ENCODE peak calls at places on chromosomes 11 and 22, in five cellular contexts. U is thyroid gland, I is Peyer's patch, L is HCT116, M is NB4. E is an unnamed sample.

GRCh38 chr22:22992474-22992873 is 77.8 kb upstream of the GNAZ start:
- DNase-seq in U (no peak), I (no peak), L (no peak), M (no peak), E (no peak)

GRCh38 chr11:5624489-5625278 is at the start of gene TRIM34:
- DNase-seq in U (peak), I (peak), L (no peak), M (peak), E (peak)

GRCh38 chr22:39545310-39546063 is 12.9 kb upstream of the RPS19BP1 start:
- DNase-seq in U (peak), I (no peak), L (no peak), M (peak), E (no peak)

GRCh38 chr11:58058276-58059010 is 27.7 kb downstream of the OR6Q1 start:
- DNase-seq in U (no peak), I (no peak), L (no peak), M (no peak), E (no peak)

GRCh38 chr22:29082826-29083545 is 10.2 kb downstream of the KREMEN1 start:
- DNase-seq in U (peak), I (no peak), L (no peak), M (no peak), E (no peak)

GRCh38 chr11:131109256-131109655 is 193.0 kb upstream of the SNX19 start:
- DNase-seq in U (no peak), I (no peak), L (no peak), M (no peak), E (no peak)

GRCh38 chr11:96827164-96827563 is 437.4 kb downstream of the JRKL start:
- DNase-seq in U (no peak), I (no peak), L (no peak), M (no peak), E (no peak)

GRCh38 chr11:71139516-71140205 is 112.7 kb downstream of the SHANK2 start:
- DNase-seq in U (peak), I (no peak), L (no peak), M (no peak), E (no peak)

GRCh38 chr11:122863704-122864326 is 18.7 kb upstream of the JHY start:
- DNase-seq in U (peak), I (peak), L (peak), M (peak), E (no peak)

GRCh38 chr11:130403301-130403804 is 25.1 kb downstream of the ADAMTS8 start:
- DNase-seq in U (no peak), I (no peak), L (no peak), M (no peak), E (peak)

GRCh38 chr11:43576834-43577521 is 103.6 kb upstream of the HSD17B12 start:
- DNase-seq in U (peak), I (no peak), L (peak), M (peak), E (no peak)

GRCh38 chr11:47967577-47968230 is 12.7 kb upstream of the PTPRJ start:
- DNase-seq in U (peak), I (no peak), L (no peak), M (no peak), E (no peak)

GRCh38 chr11:66861051-66861773 is 4.3 kb downstream of the LRFN4 start:
- DNase-seq in U (no peak), I (no peak), L (no peak), M (no peak), E (no peak)

GRCh38 chr22:33116846-33117547 is 58.8 kb upstream of the SYN3 start:
- DNase-seq in U (no peak), I (no peak), L (no peak), M (peak), E (no peak)

GRCh38 chr22:25750569-25751173 is 8.7 kb downstream of the MYO18B start:
- DNase-seq in U (no peak), I (no peak), L (no peak), M (no peak), E (no peak)

GRCh38 chr22:29689872-29690213 is 30.0 kb upstream of the CABP7 start:
- DNase-seq in U (peak), I (peak), L (no peak), M (peak), E (no peak)

GRCh38 chr22:27919943-27920755 is 1.1 kb upstream of the PITPNB start:
- DNase-seq in U (peak), I (no peak), L (no peak), M (no peak), E (no peak)

GRCh38 chr22:47398491-47398890 is 636.0 kb downstream of the TBC1D22A start:
- DNase-seq in U (no peak), I (no peak), L (no peak), M (no peak), E (no peak)

GRCh38 chr11:6992026-6992425 is 28.1 kb downstream of the ZNF214 start:
- DNase-seq in U (no peak), I (no peak), L (no peak), M (no peak), E (no peak)

GRCh38 chr22:18070556-18071306 is 7.1 kb upstream of the PEX26 start:
- DNase-seq in U (no peak), I (no peak), L (no peak), M (no peak), E (no peak)

GRCh38 chr22:28855355-28856094 is 27.8 kb upstream of the ZNRF3 start:
- DNase-seq in U (peak), I (no peak), L (peak), M (peak), E (peak)

GRCh38 chr22:42438293-42438650 is 6.1 kb upstream of the NFAM1 start:
- DNase-seq in U (no peak), I (no peak), L (no peak), M (no peak), E (no peak)

GRCh38 chr11:21564813-21565212 is 628.1 kb upstream of the ANO5 start:
- DNase-seq in U (no peak), I (no peak), L (no peak), M (no peak), E (no peak)

GRCh38 chr11:1912314-1912878 is 7.1 kb upstream of the TNNT3 start:
- DNase-seq in U (no peak), I (no peak), L (no peak), M (peak), E (no peak)

GRCh38 chr22:47125603-47126002 is 363.2 kb downstream of the TBC1D22A start:
- DNase-seq in U (no peak), I (no peak), L (peak), M (no peak), E (no peak)

GRCh38 chr11:17540807-17541206 is 3.4 kb downstream of the USH1C start:
- DNase-seq in U (no peak), I (no peak), L (no peak), M (no peak), E (no peak)

GRCh38 chr11:19191530-19192169 is 10.1 kb downstream of the CSRP3 start:
- DNase-seq in U (no peak), I (no peak), L (no peak), M (no peak), E (no peak)

GRCh38 chr22:25208743-25209505 is 9.3 kb downstream of the CRYBB3 start:
- DNase-seq in U (no peak), I (no peak), L (no peak), M (no peak), E (no peak)

GRCh38 chr11:45616802-45617549 is 48.4 kb downstream of the CHST1 start:
- DNase-seq in U (no peak), I (no peak), L (no peak), M (no peak), E (no peak)

GRCh38 chr11:8011981-8012444 is 24.9 kb downstream of the EIF3F start:
- DNase-seq in U (no peak), I (no peak), L (no peak), M (no peak), E (peak)

GRCh38 chr11:16603245-16603644 is 135.2 kb upstream of the C11orf58 start:
- DNase-seq in U (no peak), I (no peak), L (no peak), M (no peak), E (no peak)

GRCh38 chr11:115912484-115912945 is 408.3 kb upstream of the CADM1 start:
- DNase-seq in U (peak), I (no peak), L (no peak), M (no peak), E (no peak)

GRCh38 chr11:40099391-40100169 is 1359.9 kb downstream of the LRRC4C start:
- DNase-seq in U (no peak), I (no peak), L (no peak), M (no peak), E (no peak)

GRCh38 chr11:126712017-126712625 is 288.4 kb downstream of the KIRREL3 start:
- DNase-seq in U (no peak), I (no peak), L (no peak), M (no peak), E (no peak)

GRCh38 chr11:86237267-86237804 is 7.2 kb upstream of the EED start:
- DNase-seq in U (no peak), I (no peak), L (no peak), M (no peak), E (no peak)
- TF ChIP-seq POLR2A in U (no peak), I (no peak), L (no peak), M (no peak), E (no peak)

GRCh38 chr22:37801946-37802309 is 5.8 kb upstream of the GCAT start:
- DNase-seq in U (no peak), I (no peak), L (no peak), M (no peak), E (no peak)

GRCh38 chr22:37803195-37803635 is 4.5 kb upstream of the GCAT start:
- DNase-seq in U (no peak), I (no peak), L (no peak), M (no peak), E (no peak)

GRCh38 chr22:37803636-37804371 is 3.9 kb upstream of the GCAT start:
- DNase-seq in U (no peak), I (no peak), L (no peak), M (no peak), E (no peak)

GRCh38 chr22:37804502-37804885 is 3.2 kb upstream of the GCAT start:
- DNase-seq in U (no peak), I (no peak), L (no peak), M (no peak), E (no peak)

DNA sequence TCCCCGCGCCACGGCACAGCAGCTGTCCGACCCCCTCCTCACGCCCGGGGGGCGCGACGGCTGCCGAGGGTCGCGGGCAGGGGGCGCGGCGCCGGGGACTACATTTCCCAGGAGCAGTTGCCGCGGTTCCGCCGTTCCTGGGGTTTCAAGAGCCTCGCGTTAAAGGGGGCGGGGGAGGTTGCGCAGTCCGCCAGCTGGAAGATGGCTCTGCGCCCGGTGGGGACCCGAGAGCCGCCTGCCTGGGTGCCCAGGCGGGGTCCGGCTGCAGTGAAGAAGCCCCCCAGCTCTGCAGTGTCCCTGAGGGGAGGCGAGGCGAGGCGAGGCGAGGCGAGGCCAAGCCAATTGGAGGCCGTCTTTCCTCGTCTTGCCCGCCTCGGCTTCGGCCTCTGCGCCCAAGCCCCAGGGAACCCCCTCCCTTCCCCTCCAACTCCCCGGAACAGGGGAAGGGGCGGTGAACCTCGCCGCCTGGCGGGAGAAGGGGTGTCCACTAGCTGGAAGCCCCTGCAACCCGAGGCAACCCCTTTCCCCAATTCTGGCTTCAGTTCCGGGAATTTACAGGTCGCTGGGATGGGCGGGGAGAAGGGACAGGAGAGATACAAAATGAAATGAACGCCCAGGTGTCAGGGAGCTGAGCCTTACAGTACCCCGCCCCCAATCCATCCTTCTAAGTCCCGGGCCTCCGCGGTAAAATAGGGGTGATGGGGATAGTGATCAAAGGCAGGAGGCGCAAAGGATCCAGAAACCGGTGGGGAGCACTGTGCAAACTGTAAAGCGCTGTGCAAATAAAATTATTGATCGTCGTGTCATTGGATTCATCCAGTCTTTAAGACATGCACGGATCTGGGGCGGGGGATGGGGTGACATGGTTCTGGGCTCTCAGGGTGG is 5.2 kb upstream of the GCAT start:
- DNase-seq in U (peak), I (no peak), L (no peak), M (peak), E (no peak)
- TF ChIP-seq POLR2A in U (peak), I (no peak), L (no peak), M (no peak), E (no peak)

DNA sequence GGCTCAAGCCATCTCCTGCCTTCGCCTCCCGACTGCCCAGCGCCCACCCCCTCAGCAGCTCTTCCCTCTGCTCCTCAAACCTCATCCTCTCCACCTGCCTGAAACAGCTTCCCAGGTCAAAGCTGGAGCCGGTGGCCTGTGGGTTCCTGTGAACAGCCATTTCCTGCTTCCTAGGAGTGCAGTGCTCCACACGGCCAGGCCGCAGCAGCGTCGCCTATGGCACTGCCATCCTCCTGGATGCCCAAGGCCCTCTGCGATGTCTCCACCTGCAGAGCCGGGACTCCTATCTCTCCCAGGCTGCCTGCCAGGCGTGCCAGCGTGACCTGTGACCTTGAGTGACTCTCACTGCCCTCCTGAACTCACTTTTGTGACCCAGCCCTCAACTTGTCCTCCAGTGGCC is 24.6 kb downstream of the PPM1F start:
- DNase-seq in U (no peak), I (no peak), L (no peak), M (no peak), E (no peak)
- TF ChIP-seq POLR2A in U (no peak), I (no peak), L (no peak), M (no peak), E (no peak)

DNA sequence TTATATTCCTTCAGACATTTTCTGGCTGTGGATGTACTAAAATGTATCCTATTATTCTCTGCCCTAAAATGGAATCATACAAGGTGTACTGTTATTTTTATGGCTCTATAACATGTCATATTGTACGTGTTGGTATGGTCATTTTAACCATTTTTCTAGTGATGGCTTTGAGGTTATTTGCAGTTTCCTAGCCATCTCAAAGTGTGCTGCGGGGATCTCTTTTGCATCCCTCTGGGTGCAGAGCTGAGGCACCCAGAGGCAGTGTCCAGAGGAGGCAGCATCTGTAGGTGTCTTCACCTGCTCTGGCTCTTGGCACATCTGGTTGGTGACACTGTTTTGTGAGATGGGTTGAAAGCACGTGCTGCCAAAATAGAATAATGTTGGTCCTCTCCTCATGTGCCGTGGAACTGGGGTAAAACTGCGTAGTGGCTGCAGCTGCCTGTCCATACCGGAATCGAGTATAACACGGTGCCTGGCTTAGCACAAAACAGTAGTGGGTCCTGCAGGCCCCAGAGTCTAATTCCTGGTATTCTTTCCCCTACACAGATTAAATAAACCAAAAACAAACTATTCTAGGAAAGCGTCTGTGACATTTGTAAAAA is 12.8 kb downstream of the NEAT1 start:
- DNase-seq in U (no peak), I (peak), L (no peak), M (no peak), E (no peak)
- TF ChIP-seq POLR2A in U (peak), I (no peak), L (no peak), M (no peak), E (no peak)

GRCh38 chr22:20232781-20233180 is 35.3 kb downstream of the RTN4R start:
- DNase-seq in U (peak), I (no peak), L (no peak), M (no peak), E (no peak)
- TF ChIP-seq POLR2A in U (no peak), I (no peak), L (no peak), M (no peak), E (no peak)